ENCODE peak calls at places on chromosomes 5 and 9, in six cellular contexts. One of them, this sample, is unnamed.

GRCh38 chr5:119666542-119666941 is 37.2 kb downstream of the FAM170A start:
- DNase-seq in AG09309: no peak
- DNase-seq in lower lobe of right lung: no peak
- DNase-seq in NCI-H1105 treated with DMSO at 0.1 percent for 48 hours: no peak
- DNase-seq in adrenal gland: no peak
- DNase-seq in fibroblast of villous mesenchyme: no peak
- DNase-seq in this sample: no peak

GRCh38 chr5:154934881-154935280 is 3.1 kb downstream of the GEMIN5 start:
- DNase-seq in NCI-H1105 treated with DMSO at 0.1 percent for 48 hours: no peak
- DNase-seq in adrenal gland: no peak
- DNase-seq in lower lobe of right lung: no peak
- DNase-seq in fibroblast of villous mesenchyme: no peak
- DNase-seq in AG09309: no peak
- DNase-seq in this sample: no peak

GRCh38 chr5:113293613-113294340 is 141.0 kb downstream of the TSSK1B start:
- DNase-seq in adrenal gland: peak
- DNase-seq in NCI-H1105 treated with DMSO at 0.1 percent for 48 hours: no peak
- DNase-seq in AG09309: no peak
- DNase-seq in fibroblast of villous mesenchyme: peak
- DNase-seq in lower lobe of right lung: no peak
- DNase-seq in this sample: peak

GRCh38 chr5:57501414-57502321 is 19.1 kb upstream of the ACTBL2 start:
- DNase-seq in adrenal gland: no peak
- DNase-seq in NCI-H1105 treated with DMSO at 0.1 percent for 48 hours: peak
- DNase-seq in lower lobe of right lung: no peak
- DNase-seq in fibroblast of villous mesenchyme: no peak
- DNase-seq in AG09309: no peak
- DNase-seq in this sample: peak

GRCh38 chr5:146290318-146290717 is 48.3 kb upstream of the POU4F3 start:
- DNase-seq in adrenal gland: no peak
- DNase-seq in lower lobe of right lung: no peak
- DNase-seq in fibroblast of villous mesenchyme: peak
- DNase-seq in NCI-H1105 treated with DMSO at 0.1 percent for 48 hours: no peak
- DNase-seq in AG09309: no peak
- DNase-seq in this sample: peak

GRCh38 chr9:35844628-35845301 is 15.7 kb downstream of the TMEM8B start:
- DNase-seq in lower lobe of right lung: no peak
- DNase-seq in adrenal gland: peak
- DNase-seq in fibroblast of villous mesenchyme: peak
- DNase-seq in NCI-H1105 treated with DMSO at 0.1 percent for 48 hours: no peak
- DNase-seq in AG09309: peak
- DNase-seq in this sample: peak

GRCh38 chr5:38420691-38421395 is 135.6 kb downstream of the LIFR start:
- DNase-seq in lower lobe of right lung: no peak
- DNase-seq in NCI-H1105 treated with DMSO at 0.1 percent for 48 hours: peak
- DNase-seq in AG09309: peak
- DNase-seq in adrenal gland: peak
- DNase-seq in fibroblast of villous mesenchyme: peak
- DNase-seq in this sample: peak

GRCh38 chr9:123769723-123770122 is 160.2 kb downstream of the DENND1A start:
- DNase-seq in NCI-H1105 treated with DMSO at 0.1 percent for 48 hours: no peak
- DNase-seq in AG09309: no peak
- DNase-seq in lower lobe of right lung: no peak
- DNase-seq in fibroblast of villous mesenchyme: no peak
- DNase-seq in adrenal gland: no peak
- DNase-seq in this sample: no peak

GRCh38 chr9:127175764-127176163 is 53.3 kb upstream of the ANGPTL2 start:
- DNase-seq in AG09309: no peak
- DNase-seq in adrenal gland: peak
- DNase-seq in fibroblast of villous mesenchyme: no peak
- DNase-seq in NCI-H1105 treated with DMSO at 0.1 percent for 48 hours: no peak
- DNase-seq in lower lobe of right lung: no peak
- DNase-seq in this sample: no peak

GRCh38 chr5:34762321-34762871 is 76.6 kb upstream of the TTC23L start:
- DNase-seq in NCI-H1105 treated with DMSO at 0.1 percent for 48 hours: no peak
- DNase-seq in lower lobe of right lung: no peak
- DNase-seq in adrenal gland: no peak
- DNase-seq in fibroblast of villous mesenchyme: peak
- DNase-seq in AG09309: peak
- DNase-seq in this sample: peak

GRCh38 chr9:113657765-113658564 is 194.4 kb downstream of the RGS3 start:
- DNase-seq in fibroblast of villous mesenchyme: peak
- DNase-seq in adrenal gland: peak
- DNase-seq in lower lobe of right lung: peak
- DNase-seq in NCI-H1105 treated with DMSO at 0.1 percent for 48 hours: peak
- DNase-seq in AG09309: no peak
- DNase-seq in this sample: peak

GRCh38 chr9:89805726-89806125 is 200.9 kb downstream of the GADD45G start:
- DNase-seq in adrenal gland: no peak
- DNase-seq in fibroblast of villous mesenchyme: no peak
- DNase-seq in AG09309: no peak
- DNase-seq in NCI-H1105 treated with DMSO at 0.1 percent for 48 hours: no peak
- DNase-seq in lower lobe of right lung: no peak
- DNase-seq in this sample: no peak

GRCh38 chr5:91436241-91436640 is 53.1 kb upstream of the ARRDC3 start:
- DNase-seq in lower lobe of right lung: no peak
- DNase-seq in fibroblast of villous mesenchyme: no peak
- DNase-seq in AG09309: no peak
- DNase-seq in NCI-H1105 treated with DMSO at 0.1 percent for 48 hours: no peak
- DNase-seq in adrenal gland: no peak
- DNase-seq in this sample: no peak

GRCh38 chr9:129278391-129279237 is 100.6 kb upstream of the IER5L start:
- DNase-seq in adrenal gland: peak
- DNase-seq in fibroblast of villous mesenchyme: no peak
- DNase-seq in NCI-H1105 treated with DMSO at 0.1 percent for 48 hours: peak
- DNase-seq in lower lobe of right lung: peak
- DNase-seq in AG09309: no peak
- DNase-seq in this sample: peak